ENCODE peak calls at places on chromosomes 13 and 19, in five cellular contexts. V, E, L, K and D are unnamed samples.

GRCh38 chr13:100597253-100597652 is 8.7 kb upstream of the GGACT start:
- DNase-seq in V (no peak), K (no peak), L (no peak), E (no peak), D (no peak)

GRCh38 chr19:51020988-51021651 is 1.6 kb upstream of the KLK10 start:
- DNase-seq in E (no peak), L (no peak), K (no peak), V (no peak), D (peak)

GRCh38 chr13:33606692-33607091 is 211.3 kb upstream of the RFC3 start:
- DNase-seq in V (no peak), L (no peak), K (no peak), E (no peak), D (no peak)

GRCh38 chr13:110471833-110472162 is 89.7 kb downstream of the RAB20 start:
- DNase-seq in E (no peak), V (peak), K (no peak), L (no peak), D (no peak)

GRCh38 chr13:45974500-45974899 is 78.0 kb downstream of the ZC3H13 start:
- DNase-seq in L (no peak), V (no peak), K (no peak), E (no peak), D (no peak)

GRCh38 chr13:46621133-46621532 is 68.2 kb downstream of the LRCH1 start:
- DNase-seq in V (no peak), E (no peak), L (no peak), K (no peak), D (no peak)

GRCh38 chr13:81872581-81872980 is 1531.7 kb upstream of the SPRY2 start:
- DNase-seq in L (no peak), K (no peak), V (no peak), E (no peak), D (no peak)

GRCh38 chr19:18802354-18802753 is 11.2 kb upstream of the COMP start:
- DNase-seq in K (no peak), V (no peak), L (no peak), E (no peak), D (no peak)

GRCh38 chr19:44476559-44477408 is 23.5 kb downstream of the ZNF180 start:
- DNase-seq in L (no peak), K (no peak), E (peak), V (peak), D (no peak)